ENCODE peak calls at places on chromosomes 11 and 22, in seven cellular contexts. R, E, D, G, A, V and W are unnamed samples.

GRCh38 chr11:43975631-43976030 is 33.2 kb downstream of the C11orf96 start:
- DNase-seq in V (no peak), E (no peak), R (no peak), A (no peak), D (no peak), G (no peak), W (no peak)

GRCh38 chr11:47783087-47783610 is 16.0 kb upstream of the FNBP4 start:
- DNase-seq in G (no peak), E (no peak), D (no peak), R (no peak), A (no peak), V (no peak), W (no peak)

GRCh38 chr11:112523477-112523876 is 262.8 kb upstream of the PLET1 start:
- DNase-seq in E (peak), A (no peak), V (no peak), R (no peak), D (no peak), G (no peak), W (no peak)

GRCh38 chr22:17120281-17120680 is 879 bp downstream of the TMEM121B start:
- DNase-seq in V (peak), E (peak), D (peak), R (peak), A (no peak), G (no peak), W (peak)

GRCh38 chr11:67452141-67452952 is at the start of gene GPR152:
- DNase-seq in D (peak), R (no peak), E (no peak), A (no peak), G (peak), V (no peak), W (no peak)

GRCh38 chr11:113591122-113591521 is 115.0 kb downstream of the TMPRSS5 start:
- DNase-seq in R (no peak), D (no peak), V (no peak), E (no peak), G (no peak), A (no peak), W (no peak)

GRCh38 chr11:61912991-61913698 is 4.2 kb downstream of the RAB3IL1 start:
- DNase-seq in E (no peak), D (no peak), G (peak), R (peak), V (peak), A (no peak), W (no peak)

GRCh38 chr11:12163181-12163841 is 52.9 kb downstream of the MICAL2 start:
- DNase-seq in A (peak), R (no peak), D (no peak), E (no peak), V (no peak), G (no peak), W (no peak)

GRCh38 chr11:97746832-97747231 is 1273.9 kb upstream of the CNTN5 start:
- DNase-seq in G (no peak), A (no peak), E (no peak), V (no peak), D (no peak), R (no peak), W (no peak)

GRCh38 chr11:28342704-28343103 is 234.5 kb downstream of the METTL15 start:
- DNase-seq in E (no peak), A (no peak), R (no peak), D (no peak), V (no peak), G (no peak), W (no peak)

GRCh38 chr11:113176561-113176960 is 137.8 kb upstream of the TTC12 start:
- DNase-seq in A (peak), R (no peak), E (no peak), G (no peak), V (no peak), D (no peak), W (no peak)

GRCh38 chr11:24046731-24047130 is 450.1 kb upstream of the LUZP2 start:
- DNase-seq in V (no peak), R (no peak), E (no peak), G (no peak), A (no peak), D (no peak), W (no peak)

GRCh38 chr22:44698531-44699421 is 3.2 kb upstream of the PRR5 start:
- DNase-seq in E (no peak), R (peak), V (no peak), D (no peak), G (no peak), A (peak), W (no peak)

GRCh38 chr22:42432818-42433217 is 615 bp upstream of the NFAM1 start:
- DNase-seq in E (no peak), A (no peak), G (no peak), D (no peak), R (no peak), V (no peak), W (no peak)

GRCh38 chr22:48318173-48318572 is 1509.5 kb downstream of the BRD1 start:
- DNase-seq in V (no peak), A (no peak), G (peak), D (no peak), E (no peak), R (no peak), W (no peak)

GRCh38 chr22:24473278-24473677 is 21.9 kb upstream of the UPB1 start:
- DNase-seq in G (no peak), V (no peak), D (no peak), R (no peak), E (no peak), A (no peak), W (no peak)

GRCh38 chr11:10305964-10306918 is 1.4 kb downstream of the ADM start:
- DNase-seq in R (peak), D (peak), V (peak), E (peak), G (no peak), A (no peak), W (peak)

GRCh38 chr22:45934659-45935341 is 42.2 kb downstream of the WNT7B start:
- DNase-seq in E (no peak), G (peak), D (peak), V (no peak), A (peak), R (peak), W (no peak)

GRCh38 chr11:14300661-14301304 is 58.2 kb downstream of the RRAS2 start:
- DNase-seq in E (peak), G (no peak), D (peak), V (peak), R (peak), A (no peak), W (peak)

GRCh38 chr11:35235944-35236666 is 97.1 kb downstream of the CD44 start:
- DNase-seq in R (no peak), D (peak), E (no peak), V (no peak), G (peak), A (no peak), W (no peak)

GRCh38 chr11:120141144-120142071 is 3.5 kb upstream of the TRIM29 start:
- DNase-seq in G (no peak), E (no peak), D (peak), R (no peak), V (peak), A (no peak), W (no peak)

GRCh38 chr11:1549355-1550330 is 22.4 kb downstream of the DUSP8 start:
- DNase-seq in A (no peak), V (no peak), E (no peak), R (no peak), G (no peak), D (no peak), W (no peak)

GRCh38 chr22:44623771-44624510 is 78.1 kb upstream of the PRR5 start:
- DNase-seq in D (no peak), E (peak), V (no peak), A (no peak), G (no peak), R (no peak), W (no peak)

GRCh38 chr11:65055538-65055937 is 2.8 kb downstream of the NAALADL1 start:
- DNase-seq in V (no peak), A (no peak), R (no peak), G (no peak), D (no peak), E (no peak), W (peak)

GRCh38 chr11:75945925-75946324 is 130.9 kb downstream of the UVRAG start:
- DNase-seq in E (no peak), A (no peak), R (no peak), G (no peak), V (no peak), D (no peak), W (no peak)

GRCh38 chr11:28346209-28346608 is 238.0 kb downstream of the METTL15 start:
- DNase-seq in E (no peak), R (no peak), D (no peak), A (no peak), V (no peak), G (no peak), W (no peak)

GRCh38 chr11:120523196-120523595 is 11.6 kb downstream of the GRIK4 start:
- DNase-seq in E (no peak), D (no peak), R (peak), G (no peak), A (no peak), V (no peak), W (no peak)

GRCh38 chr11:44952082-44952481 is 1.4 kb upstream of the TP53I11 start:
- DNase-seq in G (no peak), E (no peak), V (no peak), R (no peak), A (no peak), D (no peak), W (no peak)

GRCh38 chr22:45628508-45628907 is 43.1 kb upstream of the ATXN10 start:
- DNase-seq in V (no peak), R (no peak), A (no peak), E (no peak), D (no peak), G (no peak), W (no peak)

GRCh38 chr22:25764270-25765015 is 22.5 kb downstream of the MYO18B start:
- DNase-seq in G (no peak), V (no peak), E (no peak), D (no peak), A (no peak), R (no peak), W (no peak)

GRCh38 chr11:72439455-72439854 is 5.1 kb upstream of the CLPB start:
- DNase-seq in R (no peak), V (no peak), A (no peak), E (no peak), G (no peak), D (no peak), W (no peak)

GRCh38 chr11:126210871-126211235 is 597 bp downstream of the RPUSD4 start:
- DNase-seq in A (no peak), D (no peak), V (no peak), G (no peak), R (no peak), E (peak), W (no peak)

GRCh38 chr11:29482510-29482909 is 534.3 kb downstream of the KCNA4 start:
- DNase-seq in E (no peak), R (no peak), V (no peak), A (no peak), D (no peak), G (no peak), W (no peak)

GRCh38 chr11:112085822-112086421 is 634 bp downstream of the TIMM8B start:
- DNase-seq in E (no peak), D (no peak), V (peak), R (no peak), A (no peak), G (no peak), W (peak)

GRCh38 chr11:118145285-118146227 is 7.1 kb downstream of the SCN4B start:
- DNase-seq in R (peak), V (peak), G (peak), E (peak), A (no peak), D (peak), W (peak)

GRCh38 chr22:31947296-31947695 is 3.0 kb downstream of the YWHAH start:
- DNase-seq in E (no peak), G (no peak), R (no peak), V (peak), D (no peak), A (no peak), W (peak)

GRCh38 chr22:48491451-48491941 is 1336.2 kb downstream of the BRD1 start:
- DNase-seq in E (no peak), D (no peak), V (no peak), R (no peak), G (no peak), A (no peak), W (peak)

GRCh38 chr22:50224071-50224470 is 20.8 kb downstream of the TUBGCP6 start:
- DNase-seq in A (no peak), R (no peak), E (no peak), G (no peak), D (no peak), V (no peak), W (no peak)

GRCh38 chr22:50219800-50220602 is 19.2 kb downstream of the SELENOO start:
- DNase-seq in A (no peak), D (no peak), G (peak), E (no peak), R (no peak), V (no peak), W (no peak)

GRCh38 chr22:50220603-50221409 is 20.0 kb downstream of the SELENOO start:
- DNase-seq in G (peak), R (no peak), A (no peak), E (no peak), D (no peak), V (no peak), W (no peak)

GRCh38 chr22:50222508-50222907 is 21.7 kb downstream of the SELENOO start:
- DNase-seq in G (peak), E (no peak), D (no peak), V (no peak), A (no peak), R (no peak), W (no peak)

DNA sequence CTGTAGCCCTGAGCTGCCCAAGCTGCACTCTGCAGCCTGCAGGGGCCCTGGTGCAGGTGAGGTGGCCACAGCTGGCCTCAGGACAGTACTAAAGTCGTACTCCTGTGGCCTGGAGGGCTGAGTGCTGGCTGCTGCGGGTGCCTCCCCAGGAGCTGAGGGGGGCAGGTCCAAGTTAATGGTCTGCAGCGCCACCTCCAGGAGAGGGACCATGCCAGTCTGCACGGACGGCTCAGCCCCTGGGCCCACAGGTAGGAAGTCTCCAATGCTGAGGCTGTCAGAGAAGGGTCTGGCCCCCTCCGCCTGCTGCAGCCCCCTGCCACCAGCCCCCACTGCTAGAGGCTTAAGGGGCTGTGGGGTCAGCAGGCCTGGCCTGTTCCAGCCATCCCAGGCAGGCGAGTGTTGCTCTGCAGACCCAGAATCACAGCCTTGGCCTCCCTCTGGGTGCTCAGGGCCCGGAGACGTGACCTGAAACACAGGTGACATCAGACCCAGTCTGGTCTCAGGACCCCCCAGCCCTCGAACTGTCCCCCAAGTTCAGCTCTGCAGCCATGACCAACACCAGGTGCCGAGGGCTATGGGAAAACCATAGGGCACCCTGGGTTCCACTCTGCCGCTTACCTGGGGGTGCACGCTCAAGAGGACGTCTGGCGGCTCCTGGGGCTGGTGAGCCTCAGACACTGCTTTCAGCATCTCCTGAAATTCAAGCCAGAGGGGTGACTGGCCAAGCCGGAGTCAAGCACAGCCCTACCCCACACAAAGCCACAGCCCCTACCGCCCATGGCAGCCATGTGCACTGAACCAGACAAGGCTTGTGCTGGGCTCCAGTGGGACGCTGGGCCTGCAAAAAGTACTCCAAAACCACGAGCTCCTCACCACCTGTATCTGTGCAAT is 20.8 kb downstream of the SELENOO start:
- DNase-seq in G (peak), D (no peak), R (no peak), A (no peak), V (no peak), E (no peak), W (no peak)
- TF ChIP-seq CTCF in G (no peak), D (no peak), R (no peak), A (no peak), V (no peak), E (no peak), W (no peak)

GRCh38 chr11:77090373-77091111 is 12.1 kb upstream of the OMP start:
- DNase-seq in G (peak), E (no peak), A (no peak), D (no peak), V (no peak), R (no peak), W (no peak)
- TF ChIP-seq CTCF in G (no peak), E (no peak), A (no peak), D (no peak), V (no peak), R (no peak), W (no peak)

GRCh38 chr22:20414059-20414440 is 20.1 kb downstream of the ZNF74 start:
- DNase-seq in G (no peak), V (no peak), D (no peak), E (no peak), R (no peak), A (no peak), W (no peak)
- TF ChIP-seq CTCF in G (no peak), V (no peak), D (no peak), E (no peak), R (no peak), A (no peak), W (no peak)

GRCh38 chr11:134449713-134450112 is 37.7 kb upstream of the B3GAT1 start:
- DNase-seq in D (no peak), V (no peak), G (no peak), E (no peak), R (no peak), A (no peak), W (no peak)
- TF ChIP-seq CTCF in D (no peak), V (no peak), G (no peak), E (no peak), R (no peak), A (no peak), W (no peak)